ENCODE peak calls at places on chromosomes 1 and 21, in four cellular contexts. N is astrocyte of the spinal cord; Q is HTR-8/SVneo; F is stimulated activated CD4-positive, alpha-beta T cell treated with anti-CD3 and anti-CD28 coated beads, Interleukin-1b, Interleukin-23, amount 100 ng/mL, for 24 hours. V is an unnamed sample.

GRCh38 chr1:62673629-62674028 is 14.6 kb downstream of the DOCK7 start:
- DNase-seq in N (no peak), F (no peak), Q (no peak), V (no peak)

GRCh38 chr1:153783233-153784190 is 8.3 kb downstream of the SLC27A3 start:
- DNase-seq in Q (peak), N (peak), F (peak), V (peak)

GRCh38 chr1:241411056-241411775 is 54.2 kb upstream of the RGS7 start:
- DNase-seq in N (peak), F (no peak), Q (no peak), V (no peak)

GRCh38 chr1:94578856-94579255 is 37.3 kb upstream of the F3 start:
- DNase-seq in N (peak), Q (no peak), F (no peak), V (no peak)

GRCh38 chr1:95072532-95073419 is at the start of gene ALG14:
- DNase-seq in F (peak), N (peak), Q (peak), V (peak)

GRCh38 chr21:31164713-31165694 is 126.7 kb upstream of the KRTAP19-8 start:
- DNase-seq in Q (no peak), N (no peak), F (no peak), V (no peak)

GRCh38 chr1:204286323-204286714 is 72.5 kb upstream of the GOLT1A start:
- DNase-seq in Q (no peak), N (no peak), F (no peak), V (no peak)

GRCh38 chr1:103363008-103363365 is 162.5 kb upstream of the RNPC3 start:
- DNase-seq in F (no peak), Q (no peak), N (no peak), V (no peak)

GRCh38 chr1:204705493-204705811 is 19.9 kb upstream of the LRRN2 start:
- DNase-seq in F (no peak), N (no peak), Q (no peak), V (no peak)

GRCh38 chr1:34547043-34547674 is 207.7 kb upstream of the GJB5 start:
- DNase-seq in N (no peak), F (no peak), Q (no peak), V (no peak)